ENCODE peak calls at places on chromosomes 12 and 14, in eight cellular contexts. U is transverse colon, M is gastrocnemius medialis, V is body of pancreas, B is sigmoid colon, X is heart left ventricle, E is adrenal gland, N is lower leg skin. Z is an unnamed sample.

GRCh38 chr12:71538807-71539206 is 99.2 kb downstream of the LGR5 start:
- DNase-seq in N (no peak), E (no peak), M (no peak), B (no peak), V (no peak), U (no peak), X (no peak), Z (no peak)

GRCh38 chr12:94874086-94874985 is 129.2 kb downstream of the NDUFA12 start:
- DNase-seq in E (no peak), X (no peak), V (no peak), M (no peak), B (no peak), U (no peak), N (no peak), Z (no peak)

GRCh38 chr14:65237956-65238355 is 135.6 kb upstream of the MAX start:
- DNase-seq in V (no peak), B (no peak), U (no peak), X (no peak), N (no peak), E (no peak), M (no peak), Z (no peak)

GRCh38 chr12:98803468-98804209 is 158.5 kb downstream of the APAF1 start:
- DNase-seq in X (no peak), U (no peak), V (no peak), B (no peak), N (no peak), E (no peak), M (no peak), Z (no peak)

GRCh38 chr14:84029720-84030119 is 1500.2 kb upstream of the FLRT2 start:
- DNase-seq in U (no peak), N (no peak), M (no peak), E (no peak), V (no peak), B (no peak), X (no peak), Z (no peak)

GRCh38 chr14:71319646-71320045 is 412.4 kb downstream of the PCNX1 start:
- DNase-seq in X (no peak), U (no peak), M (no peak), N (peak), E (no peak), V (peak), B (no peak), Z (no peak)

GRCh38 chr14:94145902-94146527 is 16.6 kb upstream of the IFI27L2 start:
- DNase-seq in M (no peak), B (no peak), N (no peak), E (no peak), X (no peak), U (no peak), V (no peak), Z (no peak)

GRCh38 chr12:56157201-56158028 is 744 bp upstream of the MYL6 start:
- DNase-seq in M (peak), E (peak), U (peak), N (peak), B (peak), V (peak), X (peak), Z (peak)

GRCh38 chr12:123142948-123143752 is 7.7 kb downstream of the PITPNM2 start:
- DNase-seq in X (no peak), E (peak), M (no peak), V (no peak), N (no peak), U (peak), B (peak), Z (no peak)

GRCh38 chr14:97002454-97002853 is 205.3 kb downstream of the VRK1 start:
- DNase-seq in B (no peak), X (no peak), M (no peak), V (no peak), U (no peak), N (no peak), E (no peak), Z (no peak)

GRCh38 chr14:54796961-54797360 is 105.7 kb downstream of the GCH1 start:
- DNase-seq in M (no peak), E (no peak), X (no peak), B (no peak), N (no peak), V (no peak), U (no peak), Z (peak)

GRCh38 chr12:127657036-127657435 is 609.9 kb upstream of the TMEM132C start:
- DNase-seq in U (no peak), M (no peak), B (no peak), E (no peak), N (no peak), V (no peak), X (no peak), Z (no peak)

GRCh38 chr12:39103552-39104165 is 198.3 kb upstream of the CPNE8 start:
- DNase-seq in B (no peak), V (peak), M (no peak), X (no peak), U (no peak), E (peak), N (peak), Z (peak)

GRCh38 chr14:43022094-43022800 is 1415.6 kb downstream of the LRFN5 start:
- DNase-seq in X (no peak), N (no peak), E (no peak), B (no peak), U (no peak), M (no peak), V (no peak), Z (no peak)

GRCh38 chr12:22409071-22409951 is 74.8 kb upstream of the ST8SIA1 start:
- DNase-seq in N (no peak), E (no peak), B (no peak), M (no peak), X (no peak), V (peak), U (no peak), Z (no peak)

GRCh38 chr14:100223332-100224171 is 15.4 kb upstream of the YY1 start:
- DNase-seq in E (no peak), X (no peak), M (no peak), N (no peak), B (no peak), U (no peak), V (no peak), Z (no peak)

GRCh38 chr14:65462411-65462810 is 49.9 kb downstream of the FUT8 start:
- DNase-seq in N (no peak), B (no peak), E (no peak), V (no peak), M (no peak), U (no peak), X (no peak), Z (peak)

GRCh38 chr12:55718020-55718419 is 2.2 kb upstream of the RDH5 start:
- DNase-seq in V (no peak), U (no peak), M (no peak), B (no peak), N (no peak), E (no peak), X (peak), Z (no peak)

GRCh38 chr12:4015225-4016076 is 142.3 kb upstream of the PARP11 start:
- DNase-seq in N (no peak), E (peak), M (no peak), X (no peak), U (peak), B (no peak), V (peak), Z (no peak)

GRCh38 chr14:20802341-20803084 is at the start of gene RNASE1:
- DNase-seq in N (peak), B (peak), X (peak), U (peak), M (peak), V (peak), E (peak), Z (no peak)

GRCh38 chr12:75738486-75738885 is 227.1 kb upstream of the KRR1 start:
- DNase-seq in N (no peak), U (no peak), V (no peak), X (no peak), B (no peak), M (no peak), E (no peak), Z (no peak)

GRCh38 chr12:116066381-116067230 is 210.9 kb downstream of the MED13L start:
- DNase-seq in E (peak), B (no peak), X (peak), V (peak), U (peak), N (no peak), M (no peak), Z (no peak)

GRCh38 chr12:77189463-77189862 is 124.1 kb upstream of the E2F7 start:
- DNase-seq in M (no peak), V (no peak), B (no peak), N (no peak), X (no peak), U (no peak), E (no peak), Z (no peak)

GRCh38 chr12:14157129-14157747 is 175.8 kb upstream of the GRIN2B start:
- DNase-seq in E (no peak), U (no peak), M (no peak), X (no peak), B (no peak), N (no peak), V (no peak), Z (no peak)

GRCh38 chr12:26651566-26652188 is 181.3 kb downstream of the ITPR2 start:
- DNase-seq in U (peak), B (no peak), E (peak), M (no peak), N (no peak), X (no peak), V (peak), Z (peak)

GRCh38 chr14:96273629-96274028 is 17.6 kb downstream of the BDKRB1 start:
- DNase-seq in M (no peak), N (no peak), U (no peak), B (no peak), X (no peak), E (no peak), V (no peak), Z (no peak)

GRCh38 chr14:53022593-53022992 is 71.7 kb upstream of the FERMT2 start:
- DNase-seq in N (no peak), V (no peak), X (no peak), B (no peak), U (no peak), E (no peak), M (no peak), Z (no peak)

GRCh38 chr12:123034865-123035264 is 54.4 kb downstream of the ARL6IP4 start:
- DNase-seq in E (no peak), U (no peak), X (no peak), M (no peak), V (no peak), N (no peak), B (no peak), Z (peak)

GRCh38 chr14:68947802-68948201 is 31.3 kb downstream of the ACTN1 start:
- DNase-seq in E (peak), N (peak), M (peak), U (peak), B (peak), V (peak), X (peak), Z (no peak)

GRCh38 chr12:57454566-57455373 is at the start of gene INHBE:
- DNase-seq in M (peak), E (no peak), U (no peak), B (no peak), N (no peak), V (no peak), X (no peak), Z (no peak)

GRCh38 chr12:18383203-18383602 is 121.9 kb downstream of the PIK3C2G start:
- DNase-seq in B (no peak), M (no peak), V (peak), X (no peak), N (no peak), U (no peak), E (peak), Z (peak)

GRCh38 chr14:99333841-99334240 is 61.8 kb upstream of the BCL11B start:
- DNase-seq in M (no peak), E (no peak), U (no peak), V (no peak), N (no peak), X (peak), B (no peak), Z (no peak)

GRCh38 chr12:75792687-75793086 is 238.9 kb downstream of the PHLDA1 start:
- DNase-seq in E (no peak), M (no peak), V (no peak), X (no peak), B (no peak), N (no peak), U (no peak), Z (no peak)

GRCh38 chr12:24418157-24418556 is 468.7 kb upstream of the SOX5 start:
- DNase-seq in V (no peak), N (no peak), X (no peak), M (no peak), E (no peak), B (no peak), U (no peak), Z (no peak)

GRCh38 chr12:67288561-67288960 is 19.4 kb downstream of the CAND1 start:
- DNase-seq in X (no peak), M (no peak), V (no peak), U (no peak), B (no peak), N (no peak), E (peak), Z (no peak)

GRCh38 chr12:109934026-109934425 is 34.0 kb downstream of the TCHP start:
- DNase-seq in N (no peak), E (no peak), U (no peak), M (no peak), X (no peak), V (peak), B (no peak), Z (no peak)

DNA sequence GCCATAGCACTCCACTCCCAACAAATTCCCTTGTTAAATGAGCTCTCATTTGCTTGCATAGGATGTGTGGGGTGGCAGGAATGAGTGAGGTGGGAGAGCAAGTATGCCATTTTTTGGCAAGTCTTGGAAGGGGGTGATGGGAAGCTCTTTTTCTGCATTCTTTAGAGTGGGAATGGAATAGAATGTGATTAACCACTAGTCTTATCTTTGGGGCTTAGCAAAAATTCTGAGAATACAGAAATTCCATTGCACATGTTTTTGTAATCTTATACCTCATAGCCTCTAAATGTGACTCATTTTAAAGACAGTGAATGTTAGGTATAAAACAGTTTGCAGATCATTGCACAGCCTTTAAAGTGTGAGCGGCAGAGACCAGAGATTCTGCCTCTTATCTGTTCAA is 28.4 kb upstream of the NEDD1 start:
- DNase-seq in M (no peak), V (no peak), N (no peak), X (no peak), E (no peak), U (no peak), B (no peak), Z (no peak)
- TF ChIP-seq POLR2A in M (no peak), V (no peak), N (no peak), X (no peak), E (no peak), U (no peak), B (no peak), Z (no peak)

DNA sequence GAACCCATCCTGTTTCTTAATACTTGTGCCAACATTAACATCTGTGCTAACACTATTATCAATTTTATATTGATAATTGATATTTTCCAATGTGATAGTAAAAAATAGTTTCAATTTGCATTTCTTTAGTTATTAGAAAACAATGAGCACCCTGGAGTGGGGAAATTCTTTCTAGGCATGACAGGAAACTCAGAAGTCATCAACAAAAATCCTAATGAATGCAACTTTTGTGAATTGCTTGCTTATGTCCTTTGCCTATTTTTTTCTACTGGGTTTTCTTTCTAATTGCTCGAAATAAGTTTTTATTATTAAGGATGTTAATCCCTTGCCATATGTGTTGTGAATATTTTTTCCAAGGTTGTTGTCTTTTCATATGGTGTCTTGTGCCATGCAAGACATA is 18.1 kb upstream of the WDR20 start:
- DNase-seq in U (no peak), B (no peak), X (no peak), E (no peak), N (no peak), M (no peak), V (no peak), Z (no peak)
- TF ChIP-seq POLR2A in U (no peak), B (no peak), X (no peak), E (no peak), N (no peak), M (no peak), V (no peak), Z (no peak)

DNA sequence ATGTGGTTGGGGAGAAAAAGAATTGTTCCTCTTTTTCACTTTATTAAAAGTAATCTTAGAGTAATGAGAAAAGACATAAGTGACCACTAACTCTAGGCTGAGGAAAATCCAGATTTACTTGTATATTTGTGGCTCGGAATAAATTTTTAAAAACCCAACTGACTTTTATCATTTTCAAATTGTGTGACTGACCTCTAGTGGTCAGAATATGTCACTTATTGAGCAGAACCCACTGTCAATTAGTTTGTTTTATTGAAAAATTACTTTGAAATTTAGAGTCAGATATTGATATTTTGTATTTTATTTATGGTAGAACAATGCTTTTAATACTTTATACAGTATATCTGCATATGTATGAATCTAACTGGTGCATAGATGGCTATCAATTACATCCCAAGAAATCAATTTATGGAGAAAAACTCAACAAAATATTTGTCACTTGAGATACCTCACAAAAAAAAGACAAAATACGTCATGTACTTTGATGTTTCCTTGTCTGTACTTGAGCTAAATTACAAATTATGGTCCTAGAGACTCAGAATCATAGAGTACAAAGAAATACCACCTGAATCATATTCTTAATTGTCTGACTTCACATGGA is 229.4 kb downstream of the CNTN1 start:
- DNase-seq in X (no peak), M (no peak), V (no peak), U (no peak), N (no peak), E (no peak), B (no peak), Z (no peak)
- TF ChIP-seq POLR2A in X (no peak), M (no peak), V (no peak), U (no peak), N (no peak), E (no peak), B (no peak), Z (no peak)

GRCh38 chr12:15910468-15910863 is 666 bp upstream of the DERA start:
- DNase-seq in M (no peak), V (no peak), B (no peak), U (no peak), X (no peak), N (no peak), E (no peak), Z (no peak)

GRCh38 chr12:15910864-15911696 is at the start of gene DERA:
- DNase-seq in M (peak), N (peak), U (peak), X (peak), V (peak), B (peak), E (peak), Z (peak)
- TF ChIP-seq POLR2A in M (peak), N (no peak), U (peak), X (peak), V (peak), B (peak), E (peak), Z (peak)

DNA sequence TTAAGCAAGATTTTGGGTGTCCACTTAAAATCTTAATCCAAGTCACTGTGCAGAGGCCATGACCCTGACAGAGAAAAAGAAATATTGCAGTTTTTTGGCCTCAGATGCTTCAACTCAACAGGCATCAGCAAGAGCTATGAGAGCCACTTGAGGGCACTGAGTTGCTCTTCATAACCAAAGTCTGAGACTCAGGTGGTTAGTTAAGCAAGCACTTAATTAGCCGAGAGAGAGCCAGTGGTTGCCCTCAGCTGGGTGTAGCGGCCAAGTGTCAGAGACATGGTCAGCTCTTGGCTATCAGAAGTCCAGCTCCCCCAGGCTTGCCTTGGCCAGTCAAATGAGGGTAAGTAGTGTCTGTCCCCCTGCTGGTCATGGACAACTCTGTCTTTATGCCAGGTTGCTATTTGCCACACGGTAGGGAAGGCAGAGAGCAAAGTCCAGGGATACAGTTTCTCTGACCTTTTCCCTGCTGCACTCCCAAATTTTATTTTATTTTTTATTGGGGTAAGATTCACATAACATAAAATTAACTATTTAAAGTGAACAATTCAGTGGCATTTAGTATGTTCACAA is 9.0 kb upstream of the KRT71 start:
- DNase-seq in M (no peak), B (no peak), X (no peak), N (no peak), V (no peak), U (no peak), E (no peak), Z (peak)
- TF ChIP-seq POLR2A in M (no peak), B (no peak), X (no peak), N (no peak), V (no peak), U (no peak), E (no peak), Z (no peak)